ENCODE peak calls at places on chromosomes 7 and 10, in seven cellular contexts. One of them, this sample, is unnamed. For H3K4me1, the result is how much of the 10 kb centered on the place peaks cover.

GRCh38 chr7:22667562-22668239 is 59.3 kb upstream of the IL6 start:
- DNase-seq in HCT116: peak
- DNase-seq in H1: no peak
- DNase-seq in K562: peak
- DNase-seq in GM12878: no peak
- DNase-seq in SK-N-SH: no peak
- DNase-seq in HepG2: no peak
- DNase-seq in this sample: peak

GRCh38 chr10:125641398-125641797 is 41.6 kb downstream of the TEX36 start:
- DNase-seq in HCT116: no peak
- DNase-seq in H1: no peak
- DNase-seq in K562: no peak
- DNase-seq in GM12878: no peak
- DNase-seq in SK-N-SH: no peak
- DNase-seq in HepG2: no peak
- DNase-seq in this sample: no peak

GRCh38 chr10:17586741-17587720 is 30.1 kb downstream of the HACD1 start:
- DNase-seq in HCT116: no peak
- DNase-seq in H1: no peak
- DNase-seq in K562: peak
- DNase-seq in GM12878: no peak
- DNase-seq in SK-N-SH: no peak
- DNase-seq in HepG2: no peak
- DNase-seq in this sample: no peak

GRCh38 chr7:79199266-79199665 is 254.2 kb downstream of the MAGI2 start:
- DNase-seq in HCT116: no peak
- DNase-seq in H1: no peak
- DNase-seq in K562: no peak
- DNase-seq in GM12878: no peak
- DNase-seq in SK-N-SH: no peak
- DNase-seq in HepG2: no peak
- DNase-seq in this sample: no peak

GRCh38 chr7:13420711-13421110 is 568.8 kb downstream of the ETV1 start:
- DNase-seq in HCT116: no peak
- DNase-seq in H1: no peak
- DNase-seq in K562: no peak
- DNase-seq in GM12878: no peak
- DNase-seq in SK-N-SH: no peak
- DNase-seq in HepG2: no peak
- DNase-seq in this sample: no peak

GRCh38 chr10:118721005-118721876 is 33.5 kb downstream of the CACUL1 start:
- DNase-seq in HCT116: peak
- DNase-seq in H1: peak
- DNase-seq in K562: peak
- DNase-seq in GM12878: no peak
- DNase-seq in SK-N-SH: peak
- DNase-seq in HepG2: peak
- DNase-seq in this sample: peak

GRCh38 chr7:3095046-3095445 is 51.4 kb upstream of the CARD11 start:
- DNase-seq in HCT116: no peak
- DNase-seq in H1: no peak
- DNase-seq in K562: no peak
- DNase-seq in GM12878: no peak
- DNase-seq in SK-N-SH: no peak
- DNase-seq in HepG2: no peak
- DNase-seq in this sample: no peak

GRCh38 chr7:157528785-157529341 is 192.1 kb downstream of the DNAJB6 start:
- DNase-seq in HCT116: no peak
- DNase-seq in H1: no peak
- DNase-seq in K562: no peak
- DNase-seq in GM12878: no peak
- DNase-seq in SK-N-SH: no peak
- DNase-seq in HepG2: no peak
- DNase-seq in this sample: no peak

GRCh38 chr7:81029523-81029922 is 110.7 kb upstream of the SEMA3C start:
- DNase-seq in HCT116: no peak
- DNase-seq in H1: no peak
- DNase-seq in K562: no peak
- DNase-seq in GM12878: no peak
- DNase-seq in SK-N-SH: peak
- DNase-seq in HepG2: no peak
- DNase-seq in this sample: no peak

GRCh38 chr10:118844731-118845573 is 90.2 kb upstream of the CACUL1 start:
- DNase-seq in HCT116: no peak
- DNase-seq in H1: no peak
- DNase-seq in K562: no peak
- DNase-seq in GM12878: no peak
- DNase-seq in SK-N-SH: no peak
- DNase-seq in HepG2: no peak
- DNase-seq in this sample: no peak

GRCh38 chr7:41425926-41426325 is 277.0 kb downstream of the INHBA start:
- DNase-seq in HCT116: no peak
- DNase-seq in H1: no peak
- DNase-seq in K562: no peak
- DNase-seq in GM12878: no peak
- DNase-seq in SK-N-SH: no peak
- DNase-seq in HepG2: no peak
- DNase-seq in this sample: peak

GRCh38 chr10:73332379-73332778 is 26.3 kb downstream of the CFAP70 start:
- DNase-seq in HCT116: no peak
- DNase-seq in H1: no peak
- DNase-seq in K562: no peak
- DNase-seq in GM12878: no peak
- DNase-seq in SK-N-SH: no peak
- DNase-seq in HepG2: no peak
- DNase-seq in this sample: no peak

GRCh38 chr7:144818516-144818915 is 17.3 kb downstream of the TPK1 start:
- DNase-seq in HCT116: no peak
- DNase-seq in H1: no peak
- DNase-seq in K562: no peak
- DNase-seq in GM12878: no peak
- DNase-seq in SK-N-SH: no peak
- DNase-seq in HepG2: no peak
- DNase-seq in this sample: no peak

GRCh38 chr10:27893320-27894014 is 105.4 kb downstream of the ODAD2 start:
- DNase-seq in HCT116: peak
- DNase-seq in H1: no peak
- DNase-seq in K562: no peak
- DNase-seq in GM12878: no peak
- DNase-seq in SK-N-SH: no peak
- DNase-seq in HepG2: no peak
- DNase-seq in this sample: no peak

GRCh38 chr10:661891-662605 is 27.4 kb downstream of the DIP2C start:
- DNase-seq in HCT116: no peak
- DNase-seq in H1: peak
- DNase-seq in K562: no peak
- DNase-seq in GM12878: no peak
- DNase-seq in SK-N-SH: no peak
- DNase-seq in HepG2: no peak
- DNase-seq in this sample: no peak

GRCh38 chr10:102196893-102197292 is 29.2 kb upstream of the ELOVL3 start:
- DNase-seq in HCT116: no peak
- DNase-seq in H1: no peak
- DNase-seq in K562: no peak
- DNase-seq in GM12878: no peak
- DNase-seq in SK-N-SH: no peak
- DNase-seq in HepG2: no peak
- DNase-seq in this sample: no peak

GRCh38 chr10:62015994-62016393 is 114.5 kb downstream of the ARID5B start:
- DNase-seq in HCT116: no peak
- DNase-seq in H1: no peak
- DNase-seq in K562: peak
- DNase-seq in GM12878: no peak
- DNase-seq in SK-N-SH: peak
- DNase-seq in HepG2: no peak
- DNase-seq in this sample: no peak

GRCh38 chr7:155858521-155859061 is 46.3 kb upstream of the SHH start:
- DNase-seq in HCT116: no peak
- DNase-seq in H1: no peak
- DNase-seq in K562: no peak
- DNase-seq in GM12878: no peak
- DNase-seq in SK-N-SH: no peak
- DNase-seq in HepG2: no peak
- DNase-seq in this sample: no peak

GRCh38 chr10:122344741-122345258 is 29.7 kb upstream of the PLEKHA1 start:
- DNase-seq in HCT116: peak
- DNase-seq in H1: no peak
- DNase-seq in K562: no peak
- DNase-seq in GM12878: no peak
- DNase-seq in SK-N-SH: no peak
- DNase-seq in HepG2: peak
- DNase-seq in this sample: no peak

GRCh38 chr7:36949711-36950600 is 225.7 kb upstream of the AOAH start:
- DNase-seq in HCT116: no peak
- DNase-seq in H1: no peak
- DNase-seq in K562: no peak
- DNase-seq in GM12878: no peak
- DNase-seq in SK-N-SH: no peak
- DNase-seq in HepG2: peak
- DNase-seq in this sample: no peak

GRCh38 chr7:22631730-22632129 is 95.3 kb upstream of the IL6 start:
- DNase-seq in HCT116: no peak
- DNase-seq in H1: no peak
- DNase-seq in K562: no peak
- DNase-seq in GM12878: no peak
- DNase-seq in SK-N-SH: no peak
- DNase-seq in HepG2: no peak
- DNase-seq in this sample: no peak

GRCh38 chr10:112526130-112526529 is 79.1 kb downstream of the VTI1A start:
- DNase-seq in HCT116: no peak
- DNase-seq in H1: no peak
- DNase-seq in K562: no peak
- DNase-seq in GM12878: no peak
- DNase-seq in SK-N-SH: no peak
- DNase-seq in HepG2: no peak
- DNase-seq in this sample: no peak

GRCh38 chr10:44958196-44958896 is 1.3 kb upstream of the RASSF4 start:
- DNase-seq in HCT116: no peak
- DNase-seq in H1: peak
- DNase-seq in K562: no peak
- DNase-seq in GM12878: no peak
- DNase-seq in SK-N-SH: no peak
- DNase-seq in HepG2: no peak
- DNase-seq in this sample: no peak

GRCh38 chr7:127759945-127760421 is 108.0 kb downstream of the SND1 start:
- DNase-seq in HCT116: no peak
- DNase-seq in H1: no peak
- DNase-seq in K562: no peak
- DNase-seq in GM12878: no peak
- DNase-seq in SK-N-SH: no peak
- DNase-seq in HepG2: no peak
- DNase-seq in this sample: no peak
- TF ChIP-seq SIN3A in HCT116: no peak
- TF ChIP-seq SIN3A in H1: no peak
- TF ChIP-seq SIN3A in K562: no peak
- TF ChIP-seq SIN3A in GM12878: no peak
- TF ChIP-seq SIN3A in SK-N-SH: no peak
- TF ChIP-seq SIN3A in HepG2: no peak
- TF ChIP-seq SIN3A in this sample: no peak

GRCh38 chr10:132566892-132567291 is 29.3 kb downstream of the INPP5A start:
- DNase-seq in HCT116: no peak
- DNase-seq in H1: no peak
- DNase-seq in K562: no peak
- DNase-seq in GM12878: no peak
- DNase-seq in SK-N-SH: no peak
- DNase-seq in HepG2: no peak
- DNase-seq in this sample: no peak

GRCh38 chr10:132571565-132572544 is 34.3 kb downstream of the INPP5A start:
- DNase-seq in HCT116: peak
- DNase-seq in H1: peak
- DNase-seq in K562: peak
- DNase-seq in GM12878: peak
- DNase-seq in SK-N-SH: peak
- DNase-seq in HepG2: peak
- DNase-seq in this sample: peak

GRCh38 chr10:132572545-132572937 is 35.0 kb downstream of the INPP5A start:
- DNase-seq in HCT116: no peak
- DNase-seq in H1: no peak
- DNase-seq in K562: no peak
- DNase-seq in GM12878: no peak
- DNase-seq in SK-N-SH: no peak
- DNase-seq in HepG2: no peak
- DNase-seq in this sample: peak

GRCh38 chr10:132570771-132571564 is 33.4 kb downstream of the INPP5A start:
- DNase-seq in HCT116: no peak
- DNase-seq in H1: no peak
- DNase-seq in K562: no peak
- DNase-seq in GM12878: peak
- DNase-seq in SK-N-SH: no peak
- DNase-seq in HepG2: no peak
- DNase-seq in this sample: no peak

GRCh38 chr10:132570265-132570664 is 32.7 kb downstream of the INPP5A start:
- DNase-seq in HCT116: no peak
- DNase-seq in H1: no peak
- DNase-seq in K562: no peak
- DNase-seq in GM12878: no peak
- DNase-seq in SK-N-SH: no peak
- DNase-seq in HepG2: no peak
- DNase-seq in this sample: no peak
- H3K27ac ChIP-seq in HCT116: no peak
- H3K27ac ChIP-seq in H1: no peak
- H3K27ac ChIP-seq in K562: no peak
- H3K27ac ChIP-seq in GM12878: no peak
- H3K27ac ChIP-seq in SK-N-SH: no peak
- H3K27ac ChIP-seq in HepG2: no peak
- H3K27ac ChIP-seq in this sample: peak

GRCh38 chr7:106869954-106870353 is 4.9 kb downstream of the PIK3CG start:
- DNase-seq in HCT116: no peak
- DNase-seq in H1: no peak
- DNase-seq in K562: peak
- DNase-seq in GM12878: no peak
- DNase-seq in SK-N-SH: no peak
- DNase-seq in HepG2: no peak
- DNase-seq in this sample: no peak
- H3K4me1 ChIP-seq in HCT116: under half
- H3K4me1 ChIP-seq in H1: under half
- H3K4me1 ChIP-seq in K562: under half
- H3K4me1 ChIP-seq in GM12878: under half
- H3K4me1 ChIP-seq in SK-N-SH: under half
- H3K4me1 ChIP-seq in HepG2: under half
- H3K4me1 ChIP-seq in this sample: under half

GRCh38 chr7:10205690-10206089 is 768.0 kb upstream of the PHF14 start:
- DNase-seq in HCT116: no peak
- DNase-seq in H1: no peak
- DNase-seq in K562: no peak
- DNase-seq in GM12878: no peak
- DNase-seq in SK-N-SH: no peak
- DNase-seq in HepG2: no peak
- DNase-seq in this sample: no peak

GRCh38 chr7:10212664-10213063 is 761.0 kb upstream of the PHF14 start:
- DNase-seq in HCT116: no peak
- DNase-seq in H1: no peak
- DNase-seq in K562: no peak
- DNase-seq in GM12878: no peak
- DNase-seq in SK-N-SH: no peak
- DNase-seq in HepG2: no peak
- DNase-seq in this sample: no peak

GRCh38 chr7:10211861-10212260 is 761.8 kb upstream of the PHF14 start:
- DNase-seq in HCT116: no peak
- DNase-seq in H1: no peak
- DNase-seq in K562: no peak
- DNase-seq in GM12878: no peak
- DNase-seq in SK-N-SH: no peak
- DNase-seq in HepG2: no peak
- DNase-seq in this sample: no peak

GRCh38 chr7:10210000-10210399 is 763.7 kb upstream of the PHF14 start:
- DNase-seq in HCT116: no peak
- DNase-seq in H1: no peak
- DNase-seq in K562: no peak
- DNase-seq in GM12878: no peak
- DNase-seq in SK-N-SH: no peak
- DNase-seq in HepG2: no peak
- DNase-seq in this sample: no peak
- TF ChIP-seq SIN3A in HCT116: no peak
- TF ChIP-seq SIN3A in H1: no peak
- TF ChIP-seq SIN3A in K562: no peak
- TF ChIP-seq SIN3A in GM12878: no peak
- TF ChIP-seq SIN3A in SK-N-SH: no peak
- TF ChIP-seq SIN3A in HepG2: no peak
- TF ChIP-seq SIN3A in this sample: no peak

This sample was measured in Panc1.